ENCODE peak calls at places on chromosome 7, in six cellular contexts. One of them, this sample, is unnamed.

GRCh38 chr7:17545348-17545747 is 246.9 kb downstream of the AHR start:
- DNase-seq in RWPE1: no peak
- DNase-seq in CD8-positive, alpha-beta T cell: no peak
- DNase-seq in CD4-positive, CD25-positive, alpha-beta regulatory T cell: no peak
- DNase-seq in cardiac muscle cell: no peak
- DNase-seq in transverse colon: no peak
- DNase-seq in this sample: no peak

GRCh38 chr7:151607464-151607867 is 87.8 kb upstream of the RHEB start:
- DNase-seq in RWPE1: no peak
- DNase-seq in CD8-positive, alpha-beta T cell: no peak
- DNase-seq in CD4-positive, CD25-positive, alpha-beta regulatory T cell: no peak
- DNase-seq in cardiac muscle cell: no peak
- DNase-seq in transverse colon: no peak
- DNase-seq in this sample: no peak

GRCh38 chr7:115136796-115137443 is 215.0 kb downstream of the MDFIC start:
- DNase-seq in RWPE1: no peak
- DNase-seq in CD8-positive, alpha-beta T cell: no peak
- DNase-seq in CD4-positive, CD25-positive, alpha-beta regulatory T cell: no peak
- DNase-seq in cardiac muscle cell: no peak
- DNase-seq in transverse colon: no peak
- DNase-seq in this sample: no peak

GRCh38 chr7:141792526-141792925 is 2.5 kb downstream of the TAS2R5 start:
- DNase-seq in RWPE1: no peak
- DNase-seq in CD8-positive, alpha-beta T cell: no peak
- DNase-seq in CD4-positive, CD25-positive, alpha-beta regulatory T cell: no peak
- DNase-seq in cardiac muscle cell: no peak
- DNase-seq in transverse colon: no peak
- DNase-seq in this sample: no peak

GRCh38 chr7:92763636-92764423 is 72.5 kb downstream of the CDK6 start:
- DNase-seq in RWPE1: peak
- DNase-seq in CD8-positive, alpha-beta T cell: no peak
- DNase-seq in CD4-positive, CD25-positive, alpha-beta regulatory T cell: no peak
- DNase-seq in cardiac muscle cell: no peak
- DNase-seq in transverse colon: no peak
- DNase-seq in this sample: no peak

GRCh38 chr7:47470567-47471357 is 111.1 kb downstream of the TNS3 start:
- DNase-seq in RWPE1: no peak
- DNase-seq in CD8-positive, alpha-beta T cell: no peak
- DNase-seq in CD4-positive, CD25-positive, alpha-beta regulatory T cell: no peak
- DNase-seq in cardiac muscle cell: no peak
- DNase-seq in transverse colon: peak
- DNase-seq in this sample: peak

GRCh38 chr7:91876391-91877133 is 3.9 kb downstream of the MTERF1 start:
- DNase-seq in RWPE1: peak
- DNase-seq in CD8-positive, alpha-beta T cell: no peak
- DNase-seq in CD4-positive, CD25-positive, alpha-beta regulatory T cell: no peak
- DNase-seq in cardiac muscle cell: peak
- DNase-seq in transverse colon: no peak
- DNase-seq in this sample: no peak

GRCh38 chr7:111872837-111873646 is 310.8 kb upstream of the IMMP2L start:
- DNase-seq in RWPE1: no peak
- DNase-seq in CD8-positive, alpha-beta T cell: no peak
- DNase-seq in CD4-positive, CD25-positive, alpha-beta regulatory T cell: no peak
- DNase-seq in cardiac muscle cell: no peak
- DNase-seq in transverse colon: no peak
- DNase-seq in this sample: no peak

GRCh38 chr7:27160546-27161213 is 4.2 kb upstream of the HOXA7 start:
- DNase-seq in RWPE1: no peak
- DNase-seq in CD8-positive, alpha-beta T cell: peak
- DNase-seq in CD4-positive, CD25-positive, alpha-beta regulatory T cell: peak
- DNase-seq in cardiac muscle cell: peak
- DNase-seq in transverse colon: peak
- DNase-seq in this sample: peak

GRCh38 chr7:73647725-73648592 is 19.7 kb upstream of the VPS37D start:
- DNase-seq in RWPE1: no peak
- DNase-seq in CD8-positive, alpha-beta T cell: no peak
- DNase-seq in CD4-positive, CD25-positive, alpha-beta regulatory T cell: peak
- DNase-seq in cardiac muscle cell: peak
- DNase-seq in transverse colon: peak
- DNase-seq in this sample: peak

GRCh38 chr7:6392712-6393666 is 54.8 kb downstream of the DAGLB start:
- DNase-seq in RWPE1: peak
- DNase-seq in CD8-positive, alpha-beta T cell: no peak
- DNase-seq in CD4-positive, CD25-positive, alpha-beta regulatory T cell: no peak
- DNase-seq in cardiac muscle cell: peak
- DNase-seq in transverse colon: peak
- DNase-seq in this sample: peak

GRCh38 chr7:90473819-90474218 is 4.4 kb downstream of the PTTG1IP2 start:
- DNase-seq in RWPE1: no peak
- DNase-seq in CD8-positive, alpha-beta T cell: no peak
- DNase-seq in CD4-positive, CD25-positive, alpha-beta regulatory T cell: no peak
- DNase-seq in cardiac muscle cell: no peak
- DNase-seq in transverse colon: no peak
- DNase-seq in this sample: no peak

GRCh38 chr7:91310829-91311460 is 46.7 kb downstream of the FZD1 start:
- DNase-seq in RWPE1: peak
- DNase-seq in CD8-positive, alpha-beta T cell: no peak
- DNase-seq in CD4-positive, CD25-positive, alpha-beta regulatory T cell: no peak
- DNase-seq in cardiac muscle cell: no peak
- DNase-seq in transverse colon: peak
- DNase-seq in this sample: peak

GRCh38 chr7:43480581-43480980 is 102.3 kb upstream of the STK17A start:
- DNase-seq in RWPE1: no peak
- DNase-seq in CD8-positive, alpha-beta T cell: no peak
- DNase-seq in CD4-positive, CD25-positive, alpha-beta regulatory T cell: no peak
- DNase-seq in cardiac muscle cell: no peak
- DNase-seq in transverse colon: no peak
- DNase-seq in this sample: no peak

GRCh38 chr7:151428393-151429231 is 11.3 kb downstream of the CRYGN start:
- DNase-seq in RWPE1: no peak
- DNase-seq in CD8-positive, alpha-beta T cell: no peak
- DNase-seq in CD4-positive, CD25-positive, alpha-beta regulatory T cell: no peak
- DNase-seq in cardiac muscle cell: peak
- DNase-seq in transverse colon: no peak
- DNase-seq in this sample: no peak

GRCh38 chr7:41039386-41040315 is 663.2 kb downstream of the INHBA start:
- DNase-seq in RWPE1: no peak
- DNase-seq in CD8-positive, alpha-beta T cell: no peak
- DNase-seq in CD4-positive, CD25-positive, alpha-beta regulatory T cell: no peak
- DNase-seq in cardiac muscle cell: no peak
- DNase-seq in transverse colon: no peak
- DNase-seq in this sample: no peak

GRCh38 chr7:20269726-20270125 is 52.5 kb upstream of the MACC1 start:
- DNase-seq in RWPE1: no peak
- DNase-seq in CD8-positive, alpha-beta T cell: no peak
- DNase-seq in CD4-positive, CD25-positive, alpha-beta regulatory T cell: no peak
- DNase-seq in cardiac muscle cell: no peak
- DNase-seq in transverse colon: no peak
- DNase-seq in this sample: no peak

GRCh38 chr7:46633816-46634215 is 712.7 kb upstream of the IGFBP3 start:
- DNase-seq in RWPE1: no peak
- DNase-seq in CD8-positive, alpha-beta T cell: no peak
- DNase-seq in CD4-positive, CD25-positive, alpha-beta regulatory T cell: no peak
- DNase-seq in cardiac muscle cell: no peak
- DNase-seq in transverse colon: no peak
- DNase-seq in this sample: no peak

GRCh38 chr7:40944981-40945585 is 757.8 kb downstream of the INHBA start:
- DNase-seq in RWPE1: no peak
- DNase-seq in CD8-positive, alpha-beta T cell: no peak
- DNase-seq in CD4-positive, CD25-positive, alpha-beta regulatory T cell: no peak
- DNase-seq in cardiac muscle cell: no peak
- DNase-seq in transverse colon: no peak
- DNase-seq in this sample: no peak

GRCh38 chr7:29915481-29916215 is 74.0 kb downstream of the SCRN1 start:
- DNase-seq in RWPE1: no peak
- DNase-seq in CD8-positive, alpha-beta T cell: no peak
- DNase-seq in CD4-positive, CD25-positive, alpha-beta regulatory T cell: no peak
- DNase-seq in cardiac muscle cell: peak
- DNase-seq in transverse colon: no peak
- DNase-seq in this sample: peak

GRCh38 chr7:68424643-68425297 is 1173.5 kb upstream of the AUTS2 start:
- DNase-seq in RWPE1: no peak
- DNase-seq in CD8-positive, alpha-beta T cell: no peak
- DNase-seq in CD4-positive, CD25-positive, alpha-beta regulatory T cell: no peak
- DNase-seq in cardiac muscle cell: no peak
- DNase-seq in transverse colon: no peak
- DNase-seq in this sample: no peak

GRCh38 chr7:77360104-77360503 is 56.0 kb downstream of the GSAP start:
- DNase-seq in RWPE1: no peak
- DNase-seq in CD8-positive, alpha-beta T cell: no peak
- DNase-seq in CD4-positive, CD25-positive, alpha-beta regulatory T cell: no peak
- DNase-seq in cardiac muscle cell: no peak
- DNase-seq in transverse colon: no peak
- DNase-seq in this sample: no peak

GRCh38 chr7:68853254-68853653 is 745.0 kb upstream of the AUTS2 start:
- DNase-seq in RWPE1: no peak
- DNase-seq in CD8-positive, alpha-beta T cell: no peak
- DNase-seq in CD4-positive, CD25-positive, alpha-beta regulatory T cell: no peak
- DNase-seq in cardiac muscle cell: no peak
- DNase-seq in transverse colon: no peak
- DNase-seq in this sample: no peak

GRCh38 chr7:107404740-107405537 is 64.9 kb upstream of the GPR22 start:
- DNase-seq in RWPE1: peak
- DNase-seq in CD8-positive, alpha-beta T cell: no peak
- DNase-seq in CD4-positive, CD25-positive, alpha-beta regulatory T cell: no peak
- DNase-seq in cardiac muscle cell: no peak
- DNase-seq in transverse colon: no peak
- DNase-seq in this sample: no peak

GRCh38 chr7:43585521-43585920 is 2.6 kb downstream of the STK17A start:
- DNase-seq in RWPE1: no peak
- DNase-seq in CD8-positive, alpha-beta T cell: no peak
- DNase-seq in CD4-positive, CD25-positive, alpha-beta regulatory T cell: no peak
- DNase-seq in cardiac muscle cell: no peak
- DNase-seq in transverse colon: no peak
- DNase-seq in this sample: no peak

GRCh38 chr7:87747681-87748080 is 119.5 kb downstream of the RUNDC3B start:
- DNase-seq in RWPE1: no peak
- DNase-seq in CD8-positive, alpha-beta T cell: no peak
- DNase-seq in CD4-positive, CD25-positive, alpha-beta regulatory T cell: no peak
- DNase-seq in cardiac muscle cell: no peak
- DNase-seq in transverse colon: no peak
- DNase-seq in this sample: no peak

GRCh38 chr7:15424468-15424867 is 137.3 kb downstream of the AGMO start:
- DNase-seq in RWPE1: no peak
- DNase-seq in CD8-positive, alpha-beta T cell: no peak
- DNase-seq in CD4-positive, CD25-positive, alpha-beta regulatory T cell: no peak
- DNase-seq in cardiac muscle cell: no peak
- DNase-seq in transverse colon: no peak
- DNase-seq in this sample: no peak

GRCh38 chr7:43808410-43808809 is 49.9 kb downstream of the BLVRA start:
- DNase-seq in RWPE1: no peak
- DNase-seq in CD8-positive, alpha-beta T cell: peak
- DNase-seq in CD4-positive, CD25-positive, alpha-beta regulatory T cell: no peak
- DNase-seq in cardiac muscle cell: no peak
- DNase-seq in transverse colon: no peak
- DNase-seq in this sample: no peak

GRCh38 chr7:109663806-109664205 is 1094.1 kb downstream of the DNAJB9 start:
- DNase-seq in RWPE1: no peak
- DNase-seq in CD8-positive, alpha-beta T cell: no peak
- DNase-seq in CD4-positive, CD25-positive, alpha-beta regulatory T cell: no peak
- DNase-seq in cardiac muscle cell: no peak
- DNase-seq in transverse colon: no peak
- DNase-seq in this sample: no peak

GRCh38 chr7:151197932-151198331 is 10.9 kb upstream of the ASB10 start:
- DNase-seq in RWPE1: no peak
- DNase-seq in CD8-positive, alpha-beta T cell: no peak
- DNase-seq in CD4-positive, CD25-positive, alpha-beta regulatory T cell: no peak
- DNase-seq in cardiac muscle cell: no peak
- DNase-seq in transverse colon: no peak
- DNase-seq in this sample: no peak

GRCh38 chr7:151725844-151726770 is 150.8 kb downstream of the PRKAG2 start:
- DNase-seq in RWPE1: no peak
- DNase-seq in CD8-positive, alpha-beta T cell: no peak
- DNase-seq in CD4-positive, CD25-positive, alpha-beta regulatory T cell: no peak
- DNase-seq in cardiac muscle cell: peak
- DNase-seq in transverse colon: no peak
- DNase-seq in this sample: peak

GRCh38 chr7:41201021-41201420 is 501.9 kb downstream of the INHBA start:
- DNase-seq in RWPE1: no peak
- DNase-seq in CD8-positive, alpha-beta T cell: no peak
- DNase-seq in CD4-positive, CD25-positive, alpha-beta regulatory T cell: no peak
- DNase-seq in cardiac muscle cell: no peak
- DNase-seq in transverse colon: no peak
- DNase-seq in this sample: no peak

GRCh38 chr7:150811-151221 is 41.6 kb upstream of the FAM20C start:
- DNase-seq in RWPE1: no peak
- DNase-seq in CD8-positive, alpha-beta T cell: no peak
- DNase-seq in CD4-positive, CD25-positive, alpha-beta regulatory T cell: no peak
- DNase-seq in cardiac muscle cell: no peak
- DNase-seq in transverse colon: no peak
- DNase-seq in this sample: peak

GRCh38 chr7:155842496-155843265 is 30.4 kb upstream of the SHH start:
- DNase-seq in RWPE1: no peak
- DNase-seq in CD8-positive, alpha-beta T cell: no peak
- DNase-seq in CD4-positive, CD25-positive, alpha-beta regulatory T cell: no peak
- DNase-seq in cardiac muscle cell: no peak
- DNase-seq in transverse colon: no peak
- DNase-seq in this sample: no peak

GRCh38 chr7:20407585-20408466 is 77.1 kb downstream of the ITGB8 start:
- DNase-seq in RWPE1: peak
- DNase-seq in CD8-positive, alpha-beta T cell: no peak
- DNase-seq in CD4-positive, CD25-positive, alpha-beta regulatory T cell: no peak
- DNase-seq in cardiac muscle cell: peak
- DNase-seq in transverse colon: no peak
- DNase-seq in this sample: peak

GRCh38 chr7:102317231-102318059 is 30.8 kb downstream of the SH2B2 start:
- DNase-seq in RWPE1: no peak
- DNase-seq in CD8-positive, alpha-beta T cell: no peak
- DNase-seq in CD4-positive, CD25-positive, alpha-beta regulatory T cell: no peak
- DNase-seq in cardiac muscle cell: no peak
- DNase-seq in transverse colon: no peak
- DNase-seq in this sample: no peak
- H3K27ac ChIP-seq in RWPE1: peak
- H3K27ac ChIP-seq in CD8-positive, alpha-beta T cell: no peak
- H3K27ac ChIP-seq in CD4-positive, CD25-positive, alpha-beta regulatory T cell: no peak
- H3K27ac ChIP-seq in cardiac muscle cell: no peak
- H3K27ac ChIP-seq in transverse colon: no peak
- H3K27ac ChIP-seq in this sample: no peak

GRCh38 chr7:12714436-12714737 is 27.0 kb downstream of the ARL4A start:
- DNase-seq in RWPE1: no peak
- DNase-seq in CD8-positive, alpha-beta T cell: no peak
- DNase-seq in CD4-positive, CD25-positive, alpha-beta regulatory T cell: no peak
- DNase-seq in cardiac muscle cell: no peak
- DNase-seq in transverse colon: no peak
- DNase-seq in this sample: no peak
- H3K27ac ChIP-seq in RWPE1: no peak
- H3K27ac ChIP-seq in CD8-positive, alpha-beta T cell: no peak
- H3K27ac ChIP-seq in CD4-positive, CD25-positive, alpha-beta regulatory T cell: no peak
- H3K27ac ChIP-seq in cardiac muscle cell: no peak
- H3K27ac ChIP-seq in transverse colon: peak
- H3K27ac ChIP-seq in this sample: no peak

GRCh38 chr7:18889436-18889835 is 228.0 kb downstream of the TWIST1 start:
- DNase-seq in RWPE1: no peak
- DNase-seq in CD8-positive, alpha-beta T cell: no peak
- DNase-seq in CD4-positive, CD25-positive, alpha-beta regulatory T cell: no peak
- DNase-seq in cardiac muscle cell: no peak
- DNase-seq in transverse colon: no peak
- DNase-seq in this sample: no peak
- H3K27ac ChIP-seq in RWPE1: no peak
- H3K27ac ChIP-seq in CD8-positive, alpha-beta T cell: no peak
- H3K27ac ChIP-seq in CD4-positive, CD25-positive, alpha-beta regulatory T cell: no peak
- H3K27ac ChIP-seq in cardiac muscle cell: no peak
- H3K27ac ChIP-seq in transverse colon: no peak
- H3K27ac ChIP-seq in this sample: no peak

GRCh38 chr7:75986147-75986781 is 8.1 kb downstream of the TMEM120A start:
- DNase-seq in RWPE1: no peak
- DNase-seq in CD8-positive, alpha-beta T cell: no peak
- DNase-seq in CD4-positive, CD25-positive, alpha-beta regulatory T cell: no peak
- DNase-seq in cardiac muscle cell: no peak
- DNase-seq in transverse colon: no peak
- DNase-seq in this sample: no peak
- H3K27ac ChIP-seq in RWPE1: peak
- H3K27ac ChIP-seq in CD8-positive, alpha-beta T cell: no peak
- H3K27ac ChIP-seq in CD4-positive, CD25-positive, alpha-beta regulatory T cell: no peak
- H3K27ac ChIP-seq in cardiac muscle cell: no peak
- H3K27ac ChIP-seq in transverse colon: no peak
- H3K27ac ChIP-seq in this sample: no peak

This sample was measured in body of pancreas.